ENCODE peak calls at places on chromosomes 6 and 20, in six cellular contexts. O is ovary, M is ascending aorta, S is mammary epithelial cell, G is sigmoid colon, D is lower lobe of right lung. Z is an unnamed sample. For H3K4me1, the result is how much of the 10 kb centered on the place peaks cover.

GRCh38 chr20:58306421-58307261 is 2.9 kb upstream of the RAB22A start:
- DNase-seq in O (no peak), M (peak), S (peak), G (no peak), D (peak), Z (peak)

GRCh38 chr6:40482532-40482931 is 104.6 kb downstream of the LRFN2 start:
- DNase-seq in O (no peak), M (no peak), S (no peak), G (no peak), D (no peak), Z (no peak)

GRCh38 chr20:33651562-33652048 is 10.5 kb upstream of the C20orf144 start:
- DNase-seq in O (no peak), M (no peak), S (no peak), G (no peak), D (no peak), Z (no peak)

GRCh38 chr6:142313284-142313683 is 11.5 kb downstream of the ADGRG6 start:
- DNase-seq in O (no peak), M (no peak), S (peak), G (no peak), D (no peak), Z (no peak)

GRCh38 chr6:56808871-56809359 is 146.0 kb upstream of the BEND6 start:
- DNase-seq in O (no peak), M (no peak), S (peak), G (no peak), D (no peak), Z (no peak)

GRCh38 chr6:57262491-57262890 is 40.4 kb upstream of the RAB23 start:
- DNase-seq in O (peak), M (peak), S (no peak), G (peak), D (no peak), Z (no peak)

GRCh38 chr6:119174879-119175817 is 96.7 kb upstream of the FAM184A start:
- DNase-seq in O (no peak), M (no peak), S (no peak), G (no peak), D (no peak), Z (no peak)

GRCh38 chr6:159692303-159693127 is 526 bp downstream of the SOD2 start:
- DNase-seq in O (peak), M (peak), S (peak), G (peak), D (peak), Z (peak)

GRCh38 chr6:134446228-134446848 is 128.4 kb upstream of the SGK1 start:
- DNase-seq in O (no peak), M (no peak), S (no peak), G (no peak), D (no peak), Z (no peak)
- H3K4me3 ChIP-seq in O (no peak), M (no peak), S (no peak), G (no peak), D (no peak), Z (no peak)

DNA sequence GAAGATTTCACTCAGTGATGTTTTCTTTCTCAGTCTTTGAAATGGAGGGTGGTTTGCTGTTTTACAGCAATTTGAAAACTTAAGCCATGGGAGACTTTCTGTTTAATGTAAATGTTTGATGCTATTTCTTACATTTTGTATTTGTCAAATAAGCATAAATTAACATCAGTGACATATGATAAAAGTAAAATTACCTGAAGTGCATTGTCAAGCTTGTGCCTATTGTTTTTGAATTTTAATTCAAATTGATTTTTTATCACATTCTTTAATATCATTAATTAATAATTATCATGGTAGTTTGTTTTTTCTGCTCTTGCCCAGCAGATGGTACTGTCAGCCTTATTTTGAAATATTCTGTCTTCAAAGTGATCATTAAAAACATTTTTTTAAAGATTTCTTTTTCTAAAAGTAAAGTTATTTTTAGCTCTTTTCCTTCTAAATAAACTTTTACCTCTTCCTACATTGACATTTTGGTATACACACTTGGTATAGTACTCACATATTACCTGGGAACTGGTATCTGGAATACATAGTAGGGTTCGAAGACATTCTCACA is 29.1 kb downstream of the L3MBTL3 start:
- DNase-seq in O (no peak), M (no peak), S (no peak), G (no peak), D (no peak), Z (no peak)
- TF ChIP-seq CTCF in O (no peak), M (no peak), S (peak), G (no peak), D (no peak), Z (no peak)

GRCh38 chr20:41000628-41001027 is 28.0 kb upstream of the TOP1 start:
- DNase-seq in O (no peak), M (no peak), S (no peak), G (no peak), D (no peak), Z (no peak)

GRCh38 chr20:41002842-41003142 is 25.8 kb upstream of the TOP1 start:
- DNase-seq in O (no peak), M (no peak), S (no peak), G (no peak), D (no peak), Z (no peak)

GRCh38 chr20:40997116-40997515 is 31.5 kb upstream of the TOP1 start:
- DNase-seq in O (no peak), M (peak), S (no peak), G (peak), D (no peak), Z (no peak)

GRCh38 chr20:41001497-41001896 is 27.1 kb upstream of the TOP1 start:
- DNase-seq in O (no peak), M (no peak), S (no peak), G (no peak), D (no peak), Z (no peak)

DNA sequence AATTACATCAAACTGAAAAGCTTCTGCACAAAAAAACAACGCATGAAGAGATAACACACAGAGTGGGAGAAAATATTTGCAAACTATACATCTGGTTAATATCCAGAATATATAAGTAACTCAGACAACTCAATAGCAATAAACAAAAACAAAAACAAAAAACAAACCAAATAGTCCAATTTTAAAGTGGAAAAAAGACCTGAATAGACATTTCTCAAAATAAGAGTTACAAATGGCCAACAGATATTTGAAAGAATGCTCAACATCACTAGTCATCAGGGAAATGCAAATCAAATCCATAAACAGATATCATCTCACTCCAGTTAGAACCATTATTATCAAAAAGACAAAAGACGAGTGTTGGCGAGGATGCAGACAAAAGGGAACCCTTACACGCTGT is 28.8 kb upstream of the TOP1 start:
- DNase-seq in O (no peak), M (no peak), S (no peak), G (no peak), D (no peak), Z (no peak)
- H3K4me1 ChIP-seq in O (under half), M (under half), S (under half), G (under half), D (under half), Z (under half)

DNA sequence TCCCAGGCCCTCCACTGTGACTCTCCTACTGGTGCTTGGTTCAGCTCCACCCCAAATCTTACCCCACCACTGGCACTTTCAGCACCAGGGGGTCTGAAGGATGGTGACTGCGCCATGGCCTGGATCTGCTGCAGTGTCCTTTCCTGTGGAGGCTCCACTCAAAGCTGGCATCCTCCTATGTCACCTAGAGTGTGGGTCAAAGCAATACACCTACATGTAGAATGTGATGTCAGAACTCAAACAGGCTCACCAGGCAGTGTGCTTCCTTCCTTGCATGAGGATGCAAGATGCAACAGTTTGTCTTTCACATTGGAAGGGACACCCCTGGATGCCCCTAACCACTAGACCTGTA is 32.8 kb upstream of the MICB start:
- DNase-seq in O (no peak), M (no peak), S (no peak), G (peak), D (no peak), Z (no peak)
- H3K4me3 ChIP-seq in O (no peak), M (no peak), S (no peak), G (no peak), D (peak), Z (peak)

DNA sequence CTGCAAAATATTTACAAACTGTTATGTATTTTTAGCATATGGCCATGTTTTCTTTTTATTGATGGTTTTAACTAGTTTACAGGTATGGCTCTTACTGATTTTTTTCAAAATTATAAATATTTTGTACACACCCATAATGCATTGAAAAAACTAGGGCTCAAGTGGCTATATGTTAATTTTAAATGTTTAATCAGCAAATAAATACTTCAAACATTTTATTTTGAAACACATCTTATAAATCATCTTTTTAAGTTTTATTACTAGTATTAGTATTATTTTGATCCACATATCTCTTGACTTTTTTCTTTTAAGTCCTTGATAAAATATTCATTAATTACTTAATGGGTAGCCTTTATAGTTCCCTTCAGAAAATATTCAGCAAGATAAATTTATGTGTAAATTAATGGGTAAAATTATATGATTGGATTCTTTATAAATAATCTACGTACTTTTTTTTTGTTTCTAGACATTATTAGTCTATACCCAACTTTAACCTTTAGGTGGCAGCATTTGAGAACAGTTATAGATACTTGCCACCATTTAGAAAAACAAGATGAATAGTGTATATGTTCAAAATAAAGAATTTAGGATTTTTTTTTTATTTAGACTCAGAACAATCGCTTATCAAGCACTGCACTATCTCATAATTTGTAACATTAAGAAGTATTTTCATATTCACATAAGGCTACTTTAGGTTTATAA is 241.9 kb downstream of the ADGRB3 start:
- DNase-seq in O (no peak), M (no peak), S (no peak), G (no peak), D (no peak), Z (no peak)
- TF ChIP-seq CTCF in O (no peak), M (no peak), S (peak), G (peak), D (peak), Z (peak)

DNA sequence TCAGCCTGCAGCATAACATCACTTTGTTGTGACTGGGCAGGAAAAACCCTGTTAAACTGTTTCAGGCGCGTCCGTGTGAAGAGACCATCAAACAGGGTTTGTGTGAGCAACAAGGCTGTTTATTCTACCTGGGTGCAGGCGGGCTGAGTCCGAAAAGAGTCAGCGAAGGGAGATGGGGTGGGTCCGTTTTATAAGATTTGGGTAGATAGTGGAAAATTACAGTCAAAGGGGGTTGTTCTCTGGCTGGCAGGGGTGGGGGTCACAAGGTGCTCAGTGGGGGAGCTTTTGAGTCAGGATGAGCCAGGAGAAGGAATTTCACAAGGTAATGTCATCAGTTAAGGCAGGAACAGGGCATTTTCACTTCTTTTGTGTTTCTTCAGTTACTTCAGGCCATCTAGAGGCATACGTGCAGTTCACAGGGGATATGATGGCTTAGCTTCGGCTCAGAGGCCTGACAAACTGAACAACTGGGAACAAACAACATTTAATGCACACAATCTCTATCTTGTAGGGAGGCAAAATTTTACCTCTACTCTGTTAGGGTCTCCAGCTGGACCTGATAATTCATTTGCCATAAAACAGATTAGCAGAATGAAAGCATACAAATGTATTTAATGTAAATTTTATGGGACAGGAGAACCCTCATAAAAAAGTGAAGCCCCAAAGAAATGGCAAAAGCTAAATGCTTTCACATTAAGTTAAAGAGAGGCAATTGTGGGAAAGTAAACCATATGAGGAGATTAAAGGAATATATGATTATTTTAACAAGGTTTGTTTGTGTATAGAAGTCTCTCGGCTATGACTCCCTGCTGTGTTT is 58.3 kb upstream of the HFE start:
- DNase-seq in O (no peak), M (no peak), S (no peak), G (no peak), D (no peak), Z (no peak)
- H3K4me1 ChIP-seq in O (under half), M (under half), S (under half), G (under half), D (under half), Z (under half)

GRCh38 chr20:51022227-51022802 is 592 bp downstream of the KCNG1 start:
- DNase-seq in O (no peak), M (no peak), S (peak), G (no peak), D (no peak), Z (no peak)
- H3K4me3 ChIP-seq in O (peak), M (peak), S (peak), G (peak), D (peak), Z (peak)

GRCh38 chr6:156613996-156614395 is 163.2 kb upstream of the ARID1B start:
- DNase-seq in O (no peak), M (no peak), S (no peak), G (no peak), D (no peak), Z (no peak)

GRCh38 chr6:156622185-156622584 is 155.0 kb upstream of the ARID1B start:
- DNase-seq in O (no peak), M (no peak), S (no peak), G (no peak), D (no peak), Z (no peak)

GRCh38 chr6:156617376-156617775 is 159.8 kb upstream of the ARID1B start:
- DNase-seq in O (no peak), M (no peak), S (no peak), G (no peak), D (no peak), Z (no peak)

GRCh38 chr6:156616495-156616894 is 160.7 kb upstream of the ARID1B start:
- DNase-seq in O (no peak), M (no peak), S (no peak), G (no peak), D (no peak), Z (no peak)

GRCh38 chr6:156618600-156619205 is 158.5 kb upstream of the ARID1B start:
- DNase-seq in O (no peak), M (no peak), S (no peak), G (no peak), D (no peak), Z (peak)
- TF ChIP-seq CTCF in O (no peak), M (no peak), S (no peak), G (no peak), D (no peak), Z (no peak)

Z was measured in upper lobe of right lung.